ENCODE peak calls at places on chromosomes 1 and 21, in four cellular contexts. One of them, this sample, is unnamed.

GRCh38 chr1:246338546-246338945 is 168.5 kb downstream of the SMYD3 start:
- DNase-seq in GM12878: no peak
- DNase-seq in HL-60: no peak
- DNase-seq in GM12891: no peak
- DNase-seq in this sample: no peak

GRCh38 chr1:151653397-151653796 is 41.5 kb downstream of the SNX27 start:
- DNase-seq in HL-60: peak
- DNase-seq in GM12878: no peak
- DNase-seq in GM12891: no peak
- DNase-seq in this sample: no peak

GRCh38 chr1:109193653-109194590 is 19.8 kb upstream of the SARS1 start:
- DNase-seq in HL-60: peak
- DNase-seq in GM12878: peak
- DNase-seq in GM12891: peak
- DNase-seq in this sample: peak

GRCh38 chr21:43192501-43193081 is 23.8 kb downstream of the CRYAA start:
- DNase-seq in GM12891: no peak
- DNase-seq in GM12878: no peak
- DNase-seq in HL-60: no peak
- DNase-seq in this sample: no peak

GRCh38 chr1:62213075-62213914 is 18.6 kb downstream of the L1TD1 start:
- DNase-seq in GM12891: no peak
- DNase-seq in HL-60: no peak
- DNase-seq in GM12878: no peak
- DNase-seq in this sample: no peak

GRCh38 chr1:156858959-156859522 is at the start of gene INSRR:
- DNase-seq in GM12878: no peak
- DNase-seq in HL-60: no peak
- DNase-seq in GM12891: no peak
- DNase-seq in this sample: peak

GRCh38 chr1:27011058-27011764 is 1.4 kb downstream of the TENT5B start:
- DNase-seq in GM12878: no peak
- DNase-seq in HL-60: no peak
- DNase-seq in GM12891: no peak
- DNase-seq in this sample: peak

GRCh38 chr1:37877991-37878544 is 18.7 kb upstream of the MTF1 start:
- DNase-seq in GM12878: no peak
- DNase-seq in HL-60: no peak
- DNase-seq in GM12891: no peak
- DNase-seq in this sample: no peak

GRCh38 chr1:82162526-82163420 is 362.0 kb downstream of the ADGRL2 start:
- DNase-seq in GM12878: no peak
- DNase-seq in HL-60: no peak
- DNase-seq in GM12891: no peak
- DNase-seq in this sample: no peak

GRCh38 chr1:223714849-223715709 is 2.7 kb downstream of the CAPN2 start:
- DNase-seq in GM12891: no peak
- DNase-seq in GM12878: no peak
- DNase-seq in HL-60: peak
- DNase-seq in this sample: peak
- TF ChIP-seq SPI1 in GM12891: peak
- TF ChIP-seq SPI1 in GM12878: peak
- TF ChIP-seq SPI1 in HL-60: peak
- TF ChIP-seq SPI1 in this sample: peak

GRCh38 chr21:36489103-36489785 is 9.3 kb upstream of the CLDN14 start:
- DNase-seq in GM12891: no peak
- DNase-seq in HL-60: no peak
- DNase-seq in GM12878: no peak
- DNase-seq in this sample: no peak

GRCh38 chr21:36485476-36485875 is 5.6 kb upstream of the CLDN14 start:
- DNase-seq in HL-60: no peak
- DNase-seq in GM12891: no peak
- DNase-seq in GM12878: no peak
- DNase-seq in this sample: no peak

GRCh38 chr21:36483095-36483494 is 3.2 kb upstream of the CLDN14 start:
- DNase-seq in HL-60: no peak
- DNase-seq in GM12891: no peak
- DNase-seq in GM12878: no peak
- DNase-seq in this sample: no peak

GRCh38 chr21:36487641-36488307 is 7.9 kb upstream of the CLDN14 start:
- DNase-seq in GM12891: no peak
- DNase-seq in GM12878: no peak
- DNase-seq in HL-60: no peak
- DNase-seq in this sample: no peak

GRCh38 chr21:36486246-36486645 is 6.3 kb upstream of the CLDN14 start:
- DNase-seq in HL-60: no peak
- DNase-seq in GM12891: no peak
- DNase-seq in GM12878: no peak
- DNase-seq in this sample: no peak
- TF ChIP-seq SPI1 in HL-60: no peak
- TF ChIP-seq SPI1 in GM12891: no peak
- TF ChIP-seq SPI1 in GM12878: no peak
- TF ChIP-seq SPI1 in this sample: no peak

DNA sequence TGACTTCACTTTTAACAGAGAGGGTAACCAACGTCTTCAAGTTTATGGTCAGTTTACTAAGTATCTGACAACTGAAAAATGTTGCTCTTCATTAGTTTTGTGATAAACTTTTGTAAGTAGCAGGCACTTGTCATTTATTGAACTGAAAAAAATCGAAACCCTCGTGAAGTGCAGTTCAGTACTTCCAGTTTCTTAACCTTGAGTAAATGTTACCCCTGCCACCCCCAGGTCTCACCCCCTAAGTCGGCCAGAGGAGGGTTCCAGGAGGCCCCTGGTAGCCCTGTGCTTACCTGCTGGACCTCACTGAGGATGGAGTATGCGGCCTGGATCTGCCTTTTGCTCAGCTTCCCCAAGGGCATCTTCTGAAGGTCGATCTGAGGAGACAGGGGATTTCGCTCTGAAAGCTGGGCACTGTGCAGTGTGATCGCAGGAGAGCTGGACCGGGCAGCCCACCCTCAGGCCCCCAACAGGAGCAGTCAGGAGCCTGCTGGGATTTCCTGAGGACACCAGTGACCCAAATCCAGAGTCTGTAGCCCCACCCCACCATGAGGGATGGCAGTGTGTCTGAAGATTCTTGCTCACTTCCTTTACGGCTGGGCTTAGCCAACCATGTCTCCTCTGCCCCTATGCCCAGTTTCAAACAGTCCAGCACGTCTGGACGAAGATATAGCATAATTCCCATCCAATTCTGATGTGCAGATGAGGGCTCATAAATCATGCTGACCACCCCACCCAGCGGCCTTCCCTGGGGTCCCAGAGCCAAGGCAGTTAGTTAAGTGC is 37.6 kb downstream of the PARP1 start:
- DNase-seq in GM12891: peak
- DNase-seq in GM12878: no peak
- DNase-seq in HL-60: no peak
- DNase-seq in this sample: no peak
- TF ChIP-seq SPI1 in GM12891: peak
- TF ChIP-seq SPI1 in GM12878: peak
- TF ChIP-seq SPI1 in HL-60: no peak
- TF ChIP-seq SPI1 in this sample: no peak

GRCh38 chr1:14296795-14297194 is 301.7 kb upstream of the KAZN start:
- DNase-seq in GM12891: no peak
- DNase-seq in GM12878: no peak
- DNase-seq in HL-60: no peak
- DNase-seq in this sample: no peak
- TF ChIP-seq SPI1 in GM12891: no peak
- TF ChIP-seq SPI1 in GM12878: no peak
- TF ChIP-seq SPI1 in HL-60: no peak
- TF ChIP-seq SPI1 in this sample: no peak

GRCh38 chr1:1603671-1604373 is 3.9 kb upstream of the FNDC10 start:
- DNase-seq in GM12878: no peak
- DNase-seq in GM12891: no peak
- DNase-seq in HL-60: no peak
- DNase-seq in this sample: no peak

GRCh38 chr1:1604374-1605033 is 4.6 kb upstream of the FNDC10 start:
- DNase-seq in GM12891: no peak
- DNase-seq in GM12878: no peak
- DNase-seq in HL-60: no peak
- DNase-seq in this sample: no peak

GRCh38 chr1:1605724-1606123 is 5.8 kb upstream of the FNDC10 start:
- DNase-seq in HL-60: no peak
- DNase-seq in GM12878: no peak
- DNase-seq in GM12891: no peak
- DNase-seq in this sample: no peak

GRCh38 chr1:1606232-1606631 is 6.3 kb upstream of the FNDC10 start:
- DNase-seq in GM12878: no peak
- DNase-seq in GM12891: no peak
- DNase-seq in HL-60: no peak
- DNase-seq in this sample: no peak

DNA sequence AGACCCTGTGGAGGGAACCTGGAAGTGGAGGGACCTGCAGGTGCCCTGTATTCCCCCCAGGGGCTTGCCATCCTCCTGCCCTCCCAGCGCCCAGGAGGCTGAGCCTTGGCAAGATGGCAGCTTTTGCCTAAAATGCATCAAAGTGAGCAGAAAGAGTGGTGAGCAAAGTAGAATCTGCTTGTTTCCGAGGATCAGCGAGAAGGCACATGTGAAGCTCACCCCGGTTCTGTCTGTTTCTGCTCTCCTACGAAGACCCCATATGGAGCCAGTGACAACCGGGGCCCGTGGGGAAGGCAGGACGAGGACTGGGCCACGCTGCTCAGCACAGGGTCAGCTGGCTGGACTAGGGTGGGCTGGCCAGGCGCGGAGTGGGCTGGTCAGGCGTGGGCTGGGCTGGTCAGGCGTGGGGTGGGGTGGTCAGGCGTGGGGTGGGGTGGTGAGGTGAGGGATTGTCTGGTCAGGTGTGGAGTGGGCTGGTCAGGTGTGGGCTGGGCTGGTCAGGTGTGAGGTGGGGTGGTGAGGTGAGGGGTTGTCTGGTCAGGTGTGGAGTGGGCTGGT is 5.2 kb upstream of the FNDC10 start:
- DNase-seq in GM12878: no peak
- DNase-seq in HL-60: no peak
- DNase-seq in GM12891: no peak
- DNase-seq in this sample: no peak
- TF ChIP-seq SPI1 in GM12878: no peak
- TF ChIP-seq SPI1 in HL-60: no peak
- TF ChIP-seq SPI1 in GM12891: no peak
- TF ChIP-seq SPI1 in this sample: no peak

DNA sequence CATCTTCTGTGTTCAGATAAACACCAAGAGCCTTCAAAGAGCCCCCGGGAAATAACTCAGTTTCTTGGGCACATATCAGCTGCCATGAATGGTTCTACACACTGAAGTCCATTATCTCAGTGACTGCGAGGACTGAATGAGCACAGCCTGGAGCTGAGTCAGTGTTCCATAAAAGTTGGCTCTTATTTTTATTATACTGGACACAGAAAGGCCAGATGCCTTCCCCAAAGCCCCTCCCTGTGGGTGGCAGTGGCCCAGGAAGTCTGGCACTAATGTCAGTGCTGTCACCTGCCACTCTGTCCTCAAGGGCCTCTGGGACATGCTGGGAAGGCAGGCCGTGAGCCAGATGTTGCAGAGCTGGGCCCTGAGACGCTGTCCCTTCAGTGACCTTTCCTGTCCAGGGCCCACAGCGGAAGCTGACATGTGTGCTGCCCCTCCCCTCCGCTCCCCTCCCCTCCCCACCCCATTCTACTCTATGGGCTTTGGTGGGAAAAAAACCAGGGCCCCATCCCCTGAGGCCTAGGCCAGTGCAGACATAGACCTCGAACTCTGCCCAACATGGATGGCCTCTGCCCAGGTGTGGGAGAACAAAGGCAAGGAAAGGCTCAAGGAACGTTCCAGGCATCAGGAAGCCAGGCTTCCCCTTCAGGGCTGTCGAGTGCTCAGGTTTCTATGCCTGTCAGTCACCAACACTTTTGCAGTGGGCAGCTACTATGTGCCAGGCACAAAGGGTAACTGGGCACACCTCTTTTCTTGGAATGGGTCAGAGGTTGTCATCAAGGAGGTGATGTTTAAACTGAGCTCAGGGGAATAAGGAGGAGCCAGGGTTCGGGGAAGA is 22.4 kb upstream of the NPPB start:
- DNase-seq in GM12891: no peak
- DNase-seq in HL-60: no peak
- DNase-seq in GM12878: no peak
- DNase-seq in this sample: peak
- TF ChIP-seq SPI1 in GM12891: no peak
- TF ChIP-seq SPI1 in HL-60: no peak
- TF ChIP-seq SPI1 in GM12878: no peak
- TF ChIP-seq SPI1 in this sample: no peak

GRCh38 chr21:27885296-27885711 is 918.4 kb upstream of the ADAMTS5 start:
- DNase-seq in GM12891: no peak
- DNase-seq in HL-60: no peak
- DNase-seq in GM12878: no peak
- DNase-seq in this sample: no peak
- TF ChIP-seq SPI1 in GM12891: no peak
- TF ChIP-seq SPI1 in HL-60: no peak
- TF ChIP-seq SPI1 in GM12878: no peak
- TF ChIP-seq SPI1 in this sample: no peak

This sample was measured in K562.